ENCODE peak calls at places on chromosomes 13 and 19, in six cellular contexts. O, R, L, T, J and U are unnamed samples.

GRCh38 chr19:491146-491741 is 5.0 kb upstream of the MADCAM1 start:
- DNase-seq in O (no peak), R (no peak), L (no peak), T (peak; percentile 70), J (peak; percentile 58), U (peak; percentile 60)

GRCh38 chr13:64083396-64083795 is 2667.7 kb upstream of the PCDH20 start:
- DNase-seq in O (peak; percentile 6), R (no peak), L (no peak), T (no peak), J (no peak), U (no peak)

GRCh38 chr13:35882722-35883497 is 248.3 kb downstream of the DCLK1 start:
- DNase-seq in O (peak; percentile 47), R (no peak), L (no peak), T (no peak), J (no peak), U (peak; percentile 16)

GRCh38 chr19:812049-812816 is 9.5 kb downstream of the PLPPR3 start:
- DNase-seq in O (no peak), R (no peak), L (no peak), T (peak; percentile 61), J (peak; percentile 61), U (no peak)

GRCh38 chr13:61751039-61751438 is 335.4 kb upstream of the PCDH20 start:
- DNase-seq in O (no peak), R (no peak), L (no peak), T (no peak), J (no peak), U (no peak)

GRCh38 chr19:16527334-16527935 is 14.8 kb downstream of the CHERP start:
- DNase-seq in O (no peak), R (no peak), L (no peak), T (no peak), J (no peak), U (no peak)

GRCh38 chr13:107067381-107067780 is 499.4 kb upstream of the ARGLU1 start:
- DNase-seq in O (no peak), R (no peak), L (no peak), T (no peak), J (peak; percentile 11), U (no peak)

GRCh38 chr19:4069331-4069959 is 2.7 kb upstream of the ZBTB7A start:
- DNase-seq in O (no peak), R (no peak), L (no peak), T (no peak), J (no peak), U (no peak)

GRCh38 chr13:82412749-82413148 is 1469.5 kb downstream of the SLITRK1 start:
- DNase-seq in O (no peak), R (no peak), L (no peak), T (no peak), J (no peak), U (no peak)

GRCh38 chr19:17796013-17796837 is 1.3 kb downstream of the B3GNT3 start:
- DNase-seq in O (no peak), R (no peak), L (no peak), T (no peak), J (no peak), U (no peak)

GRCh38 chr19:58409010-58409790 is 751 bp downstream of the ZNF584 start:
- DNase-seq in O (peak; percentile 22), R (no peak), L (no peak), T (no peak), J (peak; percentile 79), U (peak; percentile 31)

GRCh38 chr13:64078480-64078936 is 2662.9 kb upstream of the PCDH20 start:
- DNase-seq in O (no peak), R (no peak), L (no peak), T (no peak), J (peak; percentile 10), U (no peak)

GRCh38 chr13:32408999-32409313 is 19.0 kb downstream of the N4BP2L1 start:
- DNase-seq in O (no peak), R (no peak), L (no peak), T (no peak), J (no peak), U (no peak)

GRCh38 chr13:46100191-46100877 is 4.5 kb downstream of the CPB2 start:
- DNase-seq in O (no peak), R (no peak), L (no peak), T (no peak), J (no peak), U (no peak)

GRCh38 chr13:34749046-34749445 is 193.0 kb upstream of the NBEA start:
- DNase-seq in O (no peak), R (no peak), L (no peak), T (no peak), J (no peak), U (no peak)

GRCh38 chr13:104385409-104385808 is 1319.2 kb upstream of the SLC10A2 start:
- DNase-seq in O (peak; percentile 56), R (no peak), L (no peak), T (no peak), J (no peak), U (no peak)

GRCh38 chr19:752652-753517 is 2.0 kb downstream of the MISP start:
- DNase-seq in O (peak; percentile 90), R (peak; percentile 95), L (no peak), T (no peak), J (no peak), U (no peak)

GRCh38 chr13:97627566-97627965 is 193.6 kb downstream of the RAP2A start:
- DNase-seq in O (peak; percentile 95), R (no peak), L (no peak), T (peak; percentile 17), J (no peak), U (peak; percentile 26)

GRCh38 chr13:46116653-46117502 is 12.0 kb upstream of the CPB2 start:
- DNase-seq in O (no peak), R (no peak), L (no peak), T (no peak), J (no peak), U (no peak)

GRCh38 chr19:17052439-17052838 is 22.8 kb downstream of the HAUS8 start:
- DNase-seq in O (peak; percentile 59), R (no peak), L (no peak), T (no peak), J (peak; percentile 62), U (peak; percentile 68)

GRCh38 chr13:80939581-80939980 is 598.7 kb upstream of the SPRY2 start:
- DNase-seq in O (no peak), R (no peak), L (no peak), T (no peak), J (no peak), U (peak; percentile 10)

GRCh38 chr13:80946008-80946802 is 605.3 kb upstream of the SPRY2 start:
- DNase-seq in O (no peak), R (no peak), L (no peak), T (no peak), J (no peak), U (no peak)

GRCh38 chr13:80945328-80945727 is 604.4 kb upstream of the SPRY2 start:
- DNase-seq in O (no peak), R (no peak), L (no peak), T (no peak), J (peak; percentile 12), U (peak; percentile 49)
- TF ChIP-seq USF2 in O (no peak), R (no peak), L (no peak), T (no peak), J (no peak), U (no peak)

DNA sequence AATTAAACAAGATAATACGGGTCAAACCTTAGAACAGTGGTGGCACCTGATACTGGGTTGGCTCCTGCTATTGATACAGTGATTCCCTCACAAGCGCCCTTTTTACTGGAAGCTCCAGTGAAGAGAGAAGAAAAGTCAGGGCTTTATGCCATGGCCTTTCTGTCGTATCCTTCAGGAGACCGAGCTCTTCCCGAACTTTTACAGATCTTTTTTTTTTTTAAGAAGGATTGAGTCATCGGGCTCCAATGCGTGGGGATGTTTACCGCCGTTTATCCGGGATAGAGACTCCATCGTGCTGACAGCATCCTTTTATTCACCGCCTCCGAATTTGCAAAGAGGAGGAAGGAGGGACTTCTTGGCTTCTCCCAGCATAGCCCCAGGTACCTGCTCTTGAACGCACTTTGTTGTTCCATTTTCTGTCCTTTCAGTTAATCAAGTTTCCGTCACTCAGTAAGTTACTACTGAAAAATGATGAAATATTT is 574 bp downstream of the ZNF227 start:
- DNase-seq in O (peak; percentile 55), R (no peak), L (no peak), T (peak; percentile 18), J (peak; percentile 40), U (no peak)
- TF ChIP-seq USF2 in O (no peak), R (no peak), L (no peak), T (no peak), J (no peak), U (no peak)

DNA sequence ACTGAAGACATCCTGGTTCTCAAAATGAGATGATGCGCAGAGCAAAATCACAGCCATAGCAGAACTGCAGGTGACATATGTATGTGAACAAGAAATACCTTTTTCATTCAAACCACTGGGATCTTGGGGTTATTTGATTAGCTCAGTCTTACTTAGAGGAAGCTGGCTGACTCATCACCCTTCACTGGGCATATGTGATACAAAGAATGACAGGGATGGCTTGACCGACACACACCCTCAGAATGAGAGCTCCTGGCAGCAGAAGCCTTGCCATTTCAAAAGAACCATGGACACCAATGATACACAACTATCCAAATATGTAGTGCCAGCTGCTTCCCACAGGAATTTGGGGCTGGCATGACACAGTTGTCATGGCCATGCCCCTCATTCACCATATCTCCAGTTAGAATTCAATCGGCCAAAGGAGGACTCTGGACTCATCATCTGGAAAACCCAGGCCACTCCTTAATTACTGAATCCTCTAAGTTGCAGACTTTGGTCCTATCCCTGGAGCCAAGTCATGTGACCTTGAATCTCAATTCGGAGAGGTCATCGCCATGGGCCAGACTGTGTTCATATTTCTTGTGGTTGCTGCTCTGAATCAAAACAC is 115.8 kb downstream of the KATNAL1 start:
- DNase-seq in O (peak; percentile 54), R (no peak), L (no peak), T (no peak), J (no peak), U (no peak)
- TF ChIP-seq USF2 in O (no peak), R (no peak), L (no peak), T (no peak), J (no peak), U (no peak)

GRCh38 chr13:112255550-112256120 is 120.5 kb upstream of the SPACA7 start:
- DNase-seq in O (no peak), R (no peak), L (no peak), T (no peak), J (no peak), U (no peak)
- TF ChIP-seq USF2 in O (no peak), R (no peak), L (no peak), T (no peak), J (no peak), U (no peak)

DNA sequence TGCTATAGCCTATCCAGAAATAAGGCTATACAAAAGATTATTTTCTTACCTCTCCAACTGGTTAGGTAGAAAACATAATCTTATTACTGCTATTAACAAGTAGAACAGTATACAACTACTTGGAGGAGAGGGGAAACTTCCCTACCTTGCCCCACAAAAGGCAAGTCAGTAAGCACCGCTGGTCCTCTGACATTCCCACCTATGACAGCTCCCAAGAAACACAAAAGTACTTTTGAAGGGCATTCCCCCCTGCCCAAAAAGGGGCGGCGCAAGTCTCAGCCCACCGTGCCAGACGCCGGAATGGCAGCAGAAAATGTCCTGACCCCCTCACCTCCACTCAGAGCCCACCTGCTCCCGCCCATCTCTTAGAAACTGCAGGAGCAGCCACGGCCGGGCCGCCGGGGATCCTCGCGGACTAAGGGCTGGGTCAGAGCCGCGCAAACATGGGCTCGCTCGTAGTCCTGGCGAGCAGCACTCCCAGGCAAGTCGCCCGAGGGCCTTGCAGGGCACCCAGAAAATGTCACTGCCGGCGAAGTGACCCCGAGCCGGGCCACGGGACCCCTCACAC is 430 bp downstream of the SUCLA2 start:
- DNase-seq in O (peak; percentile 2), R (peak; percentile 5), L (no peak), T (peak; percentile 6), J (no peak), U (peak; percentile 35)
- TF ChIP-seq USF2 in O (no peak), R (no peak), L (no peak), T (no peak), J (no peak), U (no peak)

GRCh38 chr19:11434703-11435056 is 241 bp downstream of the ODAD3 start:
- DNase-seq in O (no peak), R (peak; percentile 28), L (no peak), T (no peak), J (no peak), U (no peak)
- TF ChIP-seq USF2 in O (no peak), R (no peak), L (no peak), T (no peak), J (no peak), U (no peak)